ENCODE peak calls at places on chromosome 7, in eight cellular contexts. Y is HCT116, P is GM12878, W is Panc1, I is GM23338, L is K562, X is SK-N-SH, O is HepG2. N is an unnamed sample.

GRCh38 chr7:133484135-133484534 is 231.3 kb downstream of the EXOC4 start:
- DNase-seq in Y (no peak), P (no peak), W (no peak), I (no peak), L (no peak), X (no peak), O (no peak), N (no peak)

GRCh38 chr7:43750016-43750887 is 8.2 kb upstream of the BLVRA start:
- DNase-seq in Y (no peak), P (no peak), W (no peak), I (no peak), L (peak; percentile 71), X (no peak), O (no peak), N (peak; percentile 71)

GRCh38 chr7:44307301-44307900 is 18.0 kb downstream of the CAMK2B start:
- DNase-seq in Y (peak; percentile 43), P (no peak), W (peak; percentile 18), I (peak; percentile 62), L (no peak), X (peak; percentile 87), O (peak; percentile 16), N (peak; percentile 41)

GRCh38 chr7:134901389-134902020 is 84.8 kb upstream of the AGBL3 start:
- DNase-seq in Y (no peak), P (no peak), W (no peak), I (no peak), L (no peak), X (no peak), O (peak; percentile 92), N (no peak)

GRCh38 chr7:139095194-139095659 is 14.3 kb downstream of the ZC3HAV1 start:
- DNase-seq in Y (no peak), P (peak; percentile 88), W (no peak), I (no peak), L (peak; percentile 64), X (no peak), O (no peak), N (peak; percentile 94)

GRCh38 chr7:66920256-66920655 is 769 bp upstream of the TMEM248 start:
- DNase-seq in Y (no peak), P (no peak), W (no peak), I (no peak), L (no peak), X (no peak), O (no peak), N (no peak)

GRCh38 chr7:7970113-7970619 is 1.6 kb downstream of the GLCCI1 start:
- DNase-seq in Y (no peak), P (no peak), W (no peak), I (peak; percentile 30), L (no peak), X (peak; percentile 55), O (no peak), N (no peak)

GRCh38 chr7:126840869-126841268 is 411.9 kb downstream of the GRM8 start:
- DNase-seq in Y (no peak), P (no peak), W (no peak), I (no peak), L (no peak), X (peak; percentile 33), O (no peak), N (no peak)

GRCh38 chr7:130135208-130136205 is 65.2 kb downstream of the KLHDC10 start:
- DNase-seq in Y (no peak), P (no peak), W (no peak), I (no peak), L (peak; percentile 98), X (no peak), O (no peak), N (no peak)

GRCh38 chr7:132579260-132579899 is 3.1 kb upstream of the PLXNA4 start:
- DNase-seq in Y (no peak), P (no peak), W (no peak), I (no peak), L (no peak), X (no peak), O (no peak), N (no peak)

GRCh38 chr7:11193131-11193867 is 219.6 kb downstream of the PHF14 start:
- DNase-seq in Y (no peak), P (no peak), W (no peak), I (peak; percentile 81), L (no peak), X (no peak), O (peak; percentile 13), N (no peak)

GRCh38 chr7:107995184-107996071 is 7.5 kb downstream of the LAMB1 start:
- DNase-seq in Y (no peak), P (no peak), W (no peak), I (peak; percentile 85), L (peak; percentile 37), X (peak; percentile 50), O (peak; percentile 82), N (no peak)

GRCh38 chr7:91194841-91195240 is 69.4 kb upstream of the FZD1 start:
- DNase-seq in Y (no peak), P (no peak), W (no peak), I (no peak), L (no peak), X (no peak), O (no peak), N (no peak)

GRCh38 chr7:123846217-123846891 is 1.4 kb downstream of the HYAL4 start:
- DNase-seq in Y (no peak), P (peak; percentile 7), W (no peak), I (no peak), L (no peak), X (no peak), O (no peak), N (no peak)

GRCh38 chr7:133554330-133554729 is 301.5 kb downstream of the EXOC4 start:
- DNase-seq in Y (no peak), P (no peak), W (no peak), I (no peak), L (no peak), X (no peak), O (no peak), N (no peak)

GRCh38 chr7:158013085-158013668 is 574.4 kb downstream of the PTPRN2 start:
- DNase-seq in Y (no peak), P (no peak), W (no peak), I (no peak), L (no peak), X (no peak), O (no peak), N (no peak)

GRCh38 chr7:44379366-44380178 is 54.2 kb upstream of the CAMK2B start:
- DNase-seq in Y (no peak), P (no peak), W (no peak), I (no peak), L (no peak), X (peak; percentile 29), O (no peak), N (no peak)

GRCh38 chr7:73567701-73568685 is 10.4 kb downstream of the TBL2 start:
- DNase-seq in Y (no peak), P (no peak), W (no peak), I (no peak), L (no peak), X (no peak), O (no peak), N (no peak)

GRCh38 chr7:48087349-48087748 is 1.7 kb upstream of the UPP1 start:
- DNase-seq in Y (no peak), P (peak; percentile 41), W (no peak), I (peak; percentile 24), L (no peak), X (no peak), O (no peak), N (no peak)

GRCh38 chr7:157004839-157005455 is 5.5 kb downstream of the MNX1 start:
- DNase-seq in Y (no peak), P (no peak), W (no peak), I (peak; percentile 41), L (no peak), X (peak; percentile 54), O (no peak), N (no peak)
- TF ChIP-seq REST in Y (no peak), P (no peak), W (no peak), I (no peak), L (no peak), X (no peak), O (no peak), N (no peak)

GRCh38 chr7:151468214-151469023 is 28.5 kb upstream of the CRYGN start:
- DNase-seq in Y (no peak), P (no peak), W (no peak), I (no peak), L (no peak), X (no peak), O (no peak), N (no peak)

GRCh38 chr7:151461942-151462230 is 21.9 kb upstream of the CRYGN start:
- DNase-seq in Y (no peak), P (no peak), W (no peak), I (no peak), L (no peak), X (no peak), O (no peak), N (no peak)

GRCh38 chr7:151461096-151461941 is 21.4 kb upstream of the CRYGN start:
- DNase-seq in Y (no peak), P (no peak), W (no peak), I (no peak), L (no peak), X (no peak), O (no peak), N (no peak)

GRCh38 chr7:151462306-151462779 is 22.4 kb upstream of the CRYGN start:
- DNase-seq in Y (no peak), P (no peak), W (no peak), I (peak; percentile 66), L (peak; percentile 21), X (no peak), O (no peak), N (no peak)

GRCh38 chr7:151465169-151465568 is 25.2 kb upstream of the CRYGN start:
- DNase-seq in Y (no peak), P (no peak), W (no peak), I (no peak), L (no peak), X (no peak), O (no peak), N (no peak)
- TF ChIP-seq POLR2AphosphoS5 in Y (peak; percentile 13), P (peak; percentile 38), W (no peak), I (no peak), L (peak; percentile 64), X (no peak), O (no peak), N (no peak)

GRCh38 chr7:152615052-152615741 is 60.7 kb downstream of the XRCC2 start:
- DNase-seq in Y (no peak), P (no peak), W (no peak), I (no peak), L (no peak), X (peak; percentile 92), O (peak; percentile 66), N (no peak)
- TF ChIP-seq REST in Y (no peak), P (no peak), W (no peak), I (no peak), L (no peak), X (no peak), O (no peak), N (no peak)

GRCh38 chr7:14900051-14900450 is 2.5 kb downstream of the DGKB start:
- DNase-seq in Y (no peak), P (no peak), W (no peak), I (peak; percentile 14), L (no peak), X (no peak), O (no peak), N (no peak)

GRCh38 chr7:14894826-14895225 is 7.7 kb downstream of the DGKB start:
- DNase-seq in Y (no peak), P (no peak), W (no peak), I (no peak), L (no peak), X (no peak), O (no peak), N (no peak)

GRCh38 chr7:14896461-14896860 is 6.1 kb downstream of the DGKB start:
- DNase-seq in Y (no peak), P (no peak), W (no peak), I (no peak), L (no peak), X (no peak), O (no peak), N (no peak)

GRCh38 chr7:14902589-14902963 is at the start of gene DGKB:
- DNase-seq in Y (no peak), P (no peak), W (no peak), I (peak; percentile 70), L (no peak), X (peak; percentile 52), O (no peak), N (no peak)

GRCh38 chr7:14899065-14899464 is 3.5 kb downstream of the DGKB start:
- DNase-seq in Y (no peak), P (no peak), W (no peak), I (no peak), L (no peak), X (no peak), O (no peak), N (no peak)
- TF ChIP-seq POLR2AphosphoS5 in Y (no peak), P (no peak), W (no peak), I (no peak), L (no peak), X (peak; percentile 52), O (no peak), N (no peak)